ENCODE peak calls at places on chromosomes 2 and 18, in seven cellular contexts. U, R, G, V, H, X and A are unnamed samples.

GRCh38 chr2:218387369-218388194 is 5.5 kb downstream of the SLC11A1 start:
- DNase-seq in U (no peak), R (peak), G (peak), V (peak), H (peak), X (no peak), A (no peak)

GRCh38 chr2:141906673-141907072 is 224.1 kb downstream of the LRP1B start:
- DNase-seq in U (no peak), R (no peak), G (no peak), V (no peak), H (no peak), X (no peak), A (no peak)

GRCh38 chr2:74979844-74980243 is 21.4 kb downstream of the POLE4 start:
- DNase-seq in U (no peak), R (no peak), G (no peak), V (no peak), H (no peak), X (no peak), A (no peak)

GRCh38 chr2:53129851-53130250 is 637.8 kb upstream of the CHAC2 start:
- DNase-seq in U (no peak), R (peak), G (no peak), V (no peak), H (no peak), X (peak), A (peak)

GRCh38 chr2:157751462-157752058 is 122.9 kb upstream of the ACVR1C start:
- DNase-seq in U (peak), R (peak), G (peak), V (no peak), H (no peak), X (peak), A (no peak)

GRCh38 chr2:28736034-28736433 is 15.6 kb upstream of the PPP1CB start:
- DNase-seq in U (no peak), R (peak), G (peak), V (no peak), H (peak), X (no peak), A (no peak)

GRCh38 chr2:219556413-219556812 is 12.6 kb downstream of the TMEM198 start:
- DNase-seq in U (no peak), R (no peak), G (peak), V (no peak), H (no peak), X (no peak), A (no peak)

GRCh38 chr2:208384637-208385036 is 22.0 kb upstream of the PTH2R start:
- DNase-seq in U (no peak), R (no peak), G (no peak), V (no peak), H (no peak), X (no peak), A (no peak)

GRCh38 chr2:132448771-132449170 is 32.2 kb downstream of the GPR39 start:
- DNase-seq in U (no peak), R (peak), G (peak), V (no peak), H (no peak), X (no peak), A (no peak)

GRCh38 chr2:106160786-106161261 is 33.3 kb downstream of the UXS1 start:
- DNase-seq in U (no peak), R (no peak), G (no peak), V (no peak), H (no peak), X (no peak), A (no peak)
- H3K4me3 ChIP-seq in U (no peak), R (no peak), G (no peak), V (peak), H (no peak), X (no peak), A (no peak)

DNA sequence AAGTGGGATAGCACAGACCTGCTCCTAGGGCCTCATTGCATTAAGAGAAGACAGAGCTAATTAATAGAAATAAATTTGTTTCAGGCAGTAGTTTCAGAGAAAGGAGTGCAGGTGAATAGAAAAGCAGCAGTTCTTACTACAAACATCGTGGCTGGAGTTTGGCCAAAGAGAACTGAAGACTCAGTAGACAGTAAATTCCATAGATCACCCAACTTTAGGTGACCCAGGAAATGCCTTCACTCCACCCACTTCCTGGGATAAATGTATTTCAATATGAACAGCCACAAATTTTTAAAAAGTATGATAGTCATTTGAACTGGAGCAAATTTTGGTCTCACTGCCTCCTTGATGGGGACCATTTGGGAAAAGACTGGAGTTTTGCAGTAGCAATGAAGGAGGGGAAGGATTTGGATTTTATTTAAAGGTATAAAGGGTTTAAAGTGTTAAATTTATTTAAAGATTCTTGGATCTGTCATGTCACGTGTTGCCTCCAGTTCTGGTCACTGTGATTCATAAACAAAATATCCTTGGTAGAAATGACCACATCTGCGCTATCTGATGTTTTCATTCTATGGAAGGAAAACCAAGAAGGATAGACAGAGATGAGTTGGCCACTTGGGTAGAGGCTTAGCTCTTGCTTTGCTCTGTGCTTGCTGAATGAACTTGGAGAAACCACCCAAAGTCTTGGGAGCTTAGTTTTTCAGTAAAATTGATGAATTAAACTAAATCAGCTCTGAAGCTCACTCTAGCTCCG is 390.2 kb downstream of the THSD7B start:
- DNase-seq in U (no peak), R (peak), G (no peak), V (no peak), H (no peak), X (peak), A (peak)
- H3K4me3 ChIP-seq in U (no peak), R (no peak), G (no peak), V (no peak), H (no peak), X (no peak), A (no peak)

GRCh38 chr18:9094307-9095226 is 7.9 kb upstream of the NDUFV2 start:
- DNase-seq in U (no peak), R (peak), G (no peak), V (no peak), H (no peak), X (peak), A (peak)
- H3K4me3 ChIP-seq in U (no peak), R (no peak), G (no peak), V (no peak), H (no peak), X (no peak), A (no peak)

GRCh38 chr2:20425884-20426283 is 21.0 kb upstream of the RHOB start:
- DNase-seq in U (no peak), R (no peak), G (no peak), V (no peak), H (no peak), X (no peak), A (no peak)
- H3K4me3 ChIP-seq in U (no peak), R (no peak), G (no peak), V (no peak), H (no peak), X (no peak), A (no peak)

GRCh38 chr2:205892141-205893064 is 193.6 kb downstream of the INO80D start:
- DNase-seq in U (no peak), R (no peak), G (no peak), V (no peak), H (peak), X (no peak), A (no peak)
- H3K4me3 ChIP-seq in U (no peak), R (no peak), G (no peak), V (peak), H (peak), X (no peak), A (no peak)

GRCh38 chr2:227322530-227323190 is 2.4 kb upstream of the MFF start:
- DNase-seq in U (no peak), R (no peak), G (no peak), V (no peak), H (no peak), X (no peak), A (no peak)

GRCh38 chr2:227325824-227326195 is 759 bp downstream of the MFF start:
- DNase-seq in U (no peak), R (peak), G (peak), V (peak), H (peak), X (no peak), A (no peak)

GRCh38 chr2:227324671-227325055 is 388 bp upstream of the MFF start:
- DNase-seq in U (no peak), R (peak), G (no peak), V (no peak), H (no peak), X (no peak), A (no peak)

GRCh38 chr2:227325056-227325823 is at the start of gene MFF:
- DNase-seq in U (peak), R (peak), G (peak), V (peak), H (peak), X (peak), A (peak)

GRCh38 chr2:227323818-227324217 is 1.2 kb upstream of the MFF start:
- DNase-seq in U (no peak), R (no peak), G (no peak), V (no peak), H (no peak), X (no peak), A (no peak)
- H3K4me3 ChIP-seq in U (no peak), R (peak), G (no peak), V (no peak), H (no peak), X (no peak), A (no peak)

GRCh38 chr18:12654971-12655370 is 2.9 kb downstream of the SPIRE1 start:
- DNase-seq in U (no peak), R (no peak), G (no peak), V (no peak), H (no peak), X (no peak), A (no peak)

GRCh38 chr18:12651651-12652050 is 6.3 kb downstream of the SPIRE1 start:
- DNase-seq in U (no peak), R (no peak), G (no peak), V (no peak), H (no peak), X (no peak), A (no peak)

GRCh38 chr18:12657048-12657848 is 659 bp downstream of the SPIRE1 start:
- DNase-seq in U (no peak), R (peak), G (peak), V (peak), H (peak), X (no peak), A (no peak)

GRCh38 chr18:12656671-12657047 is 1.2 kb downstream of the SPIRE1 start:
- DNase-seq in U (no peak), R (peak), G (no peak), V (no peak), H (no peak), X (no peak), A (no peak)

GRCh38 chr18:12652861-12653401 is 5.0 kb downstream of the SPIRE1 start:
- DNase-seq in U (no peak), R (peak), G (no peak), V (no peak), H (no peak), X (no peak), A (no peak)
- H3K4me3 ChIP-seq in U (no peak), R (peak), G (no peak), V (no peak), H (no peak), X (no peak), A (no peak)

GRCh38 chr18:6745504-6746031 is 16.1 kb downstream of the ARHGAP28 start:
- DNase-seq in U (no peak), R (no peak), G (no peak), V (no peak), H (no peak), X (no peak), A (no peak)

GRCh38 chr18:6741290-6741689 is 11.8 kb downstream of the ARHGAP28 start:
- DNase-seq in U (no peak), R (peak), G (peak), V (no peak), H (no peak), X (peak), A (peak)

GRCh38 chr18:6743988-6744387 is 14.5 kb downstream of the ARHGAP28 start:
- DNase-seq in U (no peak), R (no peak), G (no peak), V (no peak), H (no peak), X (no peak), A (no peak)

GRCh38 chr18:6744816-6745455 is 15.4 kb downstream of the ARHGAP28 start:
- DNase-seq in U (no peak), R (peak), G (no peak), V (no peak), H (no peak), X (no peak), A (no peak)

GRCh38 chr18:6741786-6742185 is 12.3 kb downstream of the ARHGAP28 start:
- DNase-seq in U (no peak), R (no peak), G (no peak), V (no peak), H (no peak), X (no peak), A (no peak)
- H3K4me3 ChIP-seq in U (no peak), R (peak), G (no peak), V (no peak), H (no peak), X (no peak), A (no peak)